ENCODE peak calls at places on chromosomes 4 and X, in four cellular contexts. One of them, this sample, is unnamed. For H3K4me1 and H3K36me3, the result is how much of the 10 kb centered on the place peaks cover.

GRCh38 chrX:43703211-43703791 is 47.2 kb downstream of the MAOA start:
- DNase-seq in lung: no peak
- DNase-seq in Karpas-422: no peak
- DNase-seq in sigmoid colon: no peak
- DNase-seq in this sample: no peak

GRCh38 chr4:113776679-113777078 is 15.1 kb upstream of the CAMK2D start:
- DNase-seq in Karpas-422: no peak
- DNase-seq in sigmoid colon: no peak
- DNase-seq in lung: no peak
- DNase-seq in this sample: no peak

GRCh38 chr4:122577808-122578781 is 42.8 kb downstream of the IL21 start:
- DNase-seq in Karpas-422: peak
- DNase-seq in lung: no peak
- DNase-seq in sigmoid colon: no peak
- DNase-seq in this sample: no peak

GRCh38 chr4:76697129-76697803 is 200.7 kb downstream of the SOWAHB start:
- DNase-seq in lung: no peak
- DNase-seq in sigmoid colon: no peak
- DNase-seq in Karpas-422: no peak
- DNase-seq in this sample: no peak

GRCh38 chr4:127410201-127410600 is 222.6 kb upstream of the INTU start:
- DNase-seq in lung: no peak
- DNase-seq in Karpas-422: no peak
- DNase-seq in sigmoid colon: peak
- DNase-seq in this sample: peak

GRCh38 chr4:153750197-153750817 is 9.5 kb downstream of the RNF175 start:
- DNase-seq in sigmoid colon: peak
- DNase-seq in lung: peak
- DNase-seq in Karpas-422: peak
- DNase-seq in this sample: no peak

GRCh38 chrX:153411255-153411987 is at the start of gene ZFP92:
- DNase-seq in Karpas-422: no peak
- DNase-seq in sigmoid colon: no peak
- DNase-seq in lung: no peak
- DNase-seq in this sample: peak

GRCh38 chrX:118595501-118596042 is 100.0 kb downstream of the DOCK11 start:
- DNase-seq in Karpas-422: no peak
- DNase-seq in lung: no peak
- DNase-seq in sigmoid colon: no peak
- DNase-seq in this sample: no peak

GRCh38 chrX:71532753-71533425 is at the start of gene OGT:
- DNase-seq in sigmoid colon: peak
- DNase-seq in Karpas-422: peak
- DNase-seq in lung: peak
- DNase-seq in this sample: peak

DNA sequence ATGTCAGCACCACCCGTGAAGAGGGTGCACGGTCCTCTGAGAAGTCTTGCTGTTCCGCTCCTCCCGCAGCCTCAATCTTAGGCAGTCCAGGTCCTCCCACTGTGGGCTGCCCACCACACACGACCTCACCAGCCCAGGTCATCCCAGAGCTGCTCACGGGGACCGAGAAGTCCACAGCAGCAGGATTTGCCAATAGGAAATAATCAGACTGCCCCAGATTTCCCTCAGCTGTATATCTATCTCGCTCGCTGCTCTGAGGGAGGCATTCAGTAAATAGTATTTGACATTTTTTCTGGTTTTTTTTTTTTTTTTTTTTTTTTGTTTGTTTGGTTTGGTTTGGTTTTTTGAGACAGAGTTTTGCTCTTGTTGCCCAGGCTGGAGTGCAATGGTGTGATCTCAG is 83.8 kb downstream of the STOX2 start:
- DNase-seq in Karpas-422: no peak
- DNase-seq in lung: no peak
- DNase-seq in sigmoid colon: no peak
- DNase-seq in this sample: no peak
- H3K27ac ChIP-seq in Karpas-422: no peak
- H3K27ac ChIP-seq in lung: peak
- H3K27ac ChIP-seq in sigmoid colon: peak
- H3K27ac ChIP-seq in this sample: peak

GRCh38 chrX:123580871-123581270 is 152.0 kb downstream of the THOC2 start:
- DNase-seq in Karpas-422: no peak
- DNase-seq in lung: no peak
- DNase-seq in sigmoid colon: no peak
- DNase-seq in this sample: no peak
- H3K4me1 ChIP-seq in Karpas-422: under half
- H3K4me1 ChIP-seq in lung: under half
- H3K4me1 ChIP-seq in sigmoid colon: under half
- H3K4me1 ChIP-seq in this sample: under half

GRCh38 chrX:1477801-1478458 is 25.2 kb upstream of the ASMTL start:
- DNase-seq in lung: no peak
- DNase-seq in Karpas-422: no peak
- DNase-seq in sigmoid colon: peak
- DNase-seq in this sample: no peak

GRCh38 chrX:1475881-1476280 is 23.2 kb upstream of the ASMTL start:
- DNase-seq in sigmoid colon: no peak
- DNase-seq in Karpas-422: no peak
- DNase-seq in lung: no peak
- DNase-seq in this sample: no peak

GRCh38 chrX:1480082-1480785 is 27.5 kb upstream of the ASMTL start:
- DNase-seq in Karpas-422: no peak
- DNase-seq in sigmoid colon: peak
- DNase-seq in lung: peak
- DNase-seq in this sample: no peak

GRCh38 chrX:1476682-1477081 is 24.0 kb upstream of the ASMTL start:
- DNase-seq in lung: no peak
- DNase-seq in Karpas-422: no peak
- DNase-seq in sigmoid colon: peak
- DNase-seq in this sample: no peak

DNA sequence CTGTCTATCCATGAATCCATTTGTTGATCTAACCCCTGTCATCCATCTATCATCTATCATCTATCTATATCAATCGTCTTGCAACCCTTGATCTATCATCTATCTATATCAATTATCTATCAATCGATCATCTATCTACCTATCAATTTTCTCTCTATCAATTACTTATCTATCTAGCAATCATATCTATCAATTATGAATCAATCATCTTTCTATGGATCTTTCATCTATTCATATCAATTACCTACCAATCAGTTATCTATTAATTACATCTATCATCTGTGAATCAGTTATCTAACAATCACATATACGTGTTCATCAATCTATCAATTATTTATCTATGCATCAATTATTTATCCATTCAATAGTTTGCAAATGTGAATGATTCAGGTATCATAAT is 24.5 kb upstream of the ASMTL start:
- DNase-seq in lung: no peak
- DNase-seq in Karpas-422: no peak
- DNase-seq in sigmoid colon: no peak
- DNase-seq in this sample: no peak
- H3K36me3 ChIP-seq in lung: under half
- H3K36me3 ChIP-seq in Karpas-422: under half
- H3K36me3 ChIP-seq in sigmoid colon: under half
- H3K36me3 ChIP-seq in this sample: under half

DNA sequence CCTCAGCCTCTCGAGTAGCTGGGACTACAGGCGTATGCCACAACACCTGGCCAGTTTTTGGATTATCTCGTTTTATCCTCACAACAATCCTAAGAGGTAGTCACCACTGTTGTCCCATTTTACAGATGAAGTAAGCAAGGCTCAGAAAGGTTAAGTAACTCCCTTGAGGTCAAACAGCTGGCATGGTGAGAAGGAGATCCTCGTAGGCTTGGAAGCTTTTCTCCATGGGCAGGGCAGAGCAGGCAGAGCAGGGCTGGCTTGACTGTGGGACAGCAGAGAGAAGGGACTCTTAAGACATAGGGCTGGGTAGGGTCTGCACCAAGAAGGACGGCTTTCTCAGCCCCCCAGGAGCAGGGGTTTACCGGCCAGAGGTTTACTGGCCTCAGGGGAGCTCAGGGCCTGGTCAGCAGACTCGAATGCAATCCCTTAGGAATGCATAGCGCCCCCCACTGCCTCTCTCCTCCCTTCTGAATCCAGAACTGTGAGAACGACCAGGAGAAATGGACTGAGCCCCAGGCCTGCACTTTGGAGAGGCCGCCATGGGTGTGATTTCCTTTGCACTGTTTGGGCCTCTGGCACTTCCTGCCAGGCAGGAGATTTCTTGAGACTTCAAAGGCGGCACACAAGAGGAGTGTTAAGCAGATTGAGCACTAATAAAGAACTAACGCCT is 14.0 kb upstream of the CDKN2AIP start:
- DNase-seq in sigmoid colon: no peak
- DNase-seq in lung: peak
- DNase-seq in Karpas-422: no peak
- DNase-seq in this sample: no peak
- H3K27ac ChIP-seq in sigmoid colon: no peak
- H3K27ac ChIP-seq in lung: no peak
- H3K27ac ChIP-seq in Karpas-422: no peak
- H3K27ac ChIP-seq in this sample: no peak

GRCh38 chr4:22534374-22534773 is 18.5 kb upstream of the ADGRA3 start:
- DNase-seq in sigmoid colon: no peak
- DNase-seq in lung: no peak
- DNase-seq in Karpas-422: no peak
- DNase-seq in this sample: no peak
- H3K4me1 ChIP-seq in sigmoid colon: under half
- H3K4me1 ChIP-seq in lung: under half
- H3K4me1 ChIP-seq in Karpas-422: under half
- H3K4me1 ChIP-seq in this sample: under half

DNA sequence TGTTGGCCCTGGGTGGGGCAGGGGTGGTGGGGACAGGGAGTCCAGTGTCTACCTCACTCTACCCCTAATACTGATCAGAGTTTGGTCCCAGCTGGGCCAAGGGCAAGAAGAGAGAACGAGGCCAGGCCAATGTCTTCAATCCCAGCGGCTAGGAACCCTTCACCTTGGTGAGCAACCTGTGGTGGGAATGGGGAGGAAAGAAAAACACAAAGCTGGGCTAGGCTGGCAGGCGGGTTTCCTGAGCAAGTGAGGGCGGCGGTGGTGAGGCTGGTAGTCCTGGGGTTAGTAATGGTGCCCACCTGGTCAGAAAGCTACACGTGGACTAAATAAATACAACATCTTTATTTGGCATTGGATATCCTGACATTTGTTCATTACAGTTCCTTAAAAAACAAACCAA is 5.6 kb downstream of the PQBP1 start:
- DNase-seq in sigmoid colon: no peak
- DNase-seq in lung: no peak
- DNase-seq in Karpas-422: no peak
- DNase-seq in this sample: no peak
- H3K36me3 ChIP-seq in sigmoid colon: under half
- H3K36me3 ChIP-seq in lung: under half
- H3K36me3 ChIP-seq in Karpas-422: under half
- H3K36me3 ChIP-seq in this sample: half or more